ENCODE peak calls at places on chromosomes 13 and 19, in eight cellular contexts. One of them, this sample, is unnamed.

GRCh38 chr19:41951686-41952172 is 7.4 kb downstream of the RABAC1 start:
- DNase-seq in fibroblast of villous mesenchyme: peak
- DNase-seq in HFFc6: peak
- DNase-seq in RWPE1: peak
- DNase-seq in thoracic aorta: no peak
- DNase-seq in CD8-positive, alpha-beta T cell: peak
- DNase-seq in neural progenitor cell: peak
- DNase-seq in endothelial cell: peak
- DNase-seq in this sample: peak

GRCh38 chr19:43984687-43985000 is 656 bp downstream of the ZNF155 start:
- DNase-seq in fibroblast of villous mesenchyme: no peak
- DNase-seq in CD8-positive, alpha-beta T cell: no peak
- DNase-seq in thoracic aorta: no peak
- DNase-seq in endothelial cell: no peak
- DNase-seq in HFFc6: no peak
- DNase-seq in neural progenitor cell: no peak
- DNase-seq in RWPE1: no peak
- DNase-seq in this sample: no peak

GRCh38 chr13:35388979-35389378 is 87.5 kb downstream of the MAB21L1 start:
- DNase-seq in neural progenitor cell: no peak
- DNase-seq in thoracic aorta: no peak
- DNase-seq in RWPE1: no peak
- DNase-seq in CD8-positive, alpha-beta T cell: no peak
- DNase-seq in HFFc6: peak
- DNase-seq in endothelial cell: no peak
- DNase-seq in fibroblast of villous mesenchyme: peak
- DNase-seq in this sample: no peak

GRCh38 chr13:50969691-50970090 is 60.1 kb downstream of the RNASEH2B start:
- DNase-seq in fibroblast of villous mesenchyme: no peak
- DNase-seq in thoracic aorta: no peak
- DNase-seq in RWPE1: no peak
- DNase-seq in neural progenitor cell: peak
- DNase-seq in HFFc6: no peak
- DNase-seq in CD8-positive, alpha-beta T cell: no peak
- DNase-seq in endothelial cell: no peak
- DNase-seq in this sample: no peak

GRCh38 chr19:46919324-46919723 is 58.5 kb downstream of the ARHGAP35 start:
- DNase-seq in thoracic aorta: no peak
- DNase-seq in endothelial cell: no peak
- DNase-seq in neural progenitor cell: no peak
- DNase-seq in RWPE1: no peak
- DNase-seq in fibroblast of villous mesenchyme: no peak
- DNase-seq in CD8-positive, alpha-beta T cell: no peak
- DNase-seq in HFFc6: peak
- DNase-seq in this sample: no peak

GRCh38 chr19:8389891-8390616 is at the start of gene RAB11B:
- DNase-seq in endothelial cell: peak
- DNase-seq in fibroblast of villous mesenchyme: peak
- DNase-seq in neural progenitor cell: peak
- DNase-seq in thoracic aorta: peak
- DNase-seq in HFFc6: peak
- DNase-seq in CD8-positive, alpha-beta T cell: peak
- DNase-seq in RWPE1: peak
- DNase-seq in this sample: peak

GRCh38 chr13:60352644-60353043 is 44.4 kb upstream of the TDRD3 start:
- DNase-seq in endothelial cell: no peak
- DNase-seq in neural progenitor cell: no peak
- DNase-seq in thoracic aorta: no peak
- DNase-seq in CD8-positive, alpha-beta T cell: no peak
- DNase-seq in RWPE1: no peak
- DNase-seq in HFFc6: no peak
- DNase-seq in fibroblast of villous mesenchyme: no peak
- DNase-seq in this sample: no peak

GRCh38 chr13:74406439-74406838 is 272.2 kb upstream of the KLF12 start:
- DNase-seq in fibroblast of villous mesenchyme: no peak
- DNase-seq in HFFc6: no peak
- DNase-seq in neural progenitor cell: no peak
- DNase-seq in thoracic aorta: no peak
- DNase-seq in endothelial cell: no peak
- DNase-seq in RWPE1: no peak
- DNase-seq in CD8-positive, alpha-beta T cell: no peak
- DNase-seq in this sample: no peak

GRCh38 chr13:79128158-79128557 is 277.9 kb downstream of the RBM26 start:
- DNase-seq in endothelial cell: no peak
- DNase-seq in fibroblast of villous mesenchyme: peak
- DNase-seq in RWPE1: peak
- DNase-seq in CD8-positive, alpha-beta T cell: no peak
- DNase-seq in HFFc6: peak
- DNase-seq in neural progenitor cell: no peak
- DNase-seq in thoracic aorta: no peak
- DNase-seq in this sample: no peak

GRCh38 chr19:10430505-10431253 is 10.3 kb downstream of the PDE4A start:
- DNase-seq in RWPE1: no peak
- DNase-seq in CD8-positive, alpha-beta T cell: no peak
- DNase-seq in thoracic aorta: no peak
- DNase-seq in fibroblast of villous mesenchyme: peak
- DNase-seq in HFFc6: no peak
- DNase-seq in endothelial cell: no peak
- DNase-seq in neural progenitor cell: peak
- DNase-seq in this sample: no peak

GRCh38 chr13:46202956-46203355 is 8.8 kb upstream of the LRRC63 start:
- DNase-seq in RWPE1: no peak
- DNase-seq in fibroblast of villous mesenchyme: no peak
- DNase-seq in endothelial cell: no peak
- DNase-seq in CD8-positive, alpha-beta T cell: no peak
- DNase-seq in thoracic aorta: no peak
- DNase-seq in neural progenitor cell: no peak
- DNase-seq in HFFc6: no peak
- DNase-seq in this sample: no peak

GRCh38 chr19:2600914-2601870 is 101.3 kb downstream of the GNG7 start:
- DNase-seq in HFFc6: no peak
- DNase-seq in RWPE1: no peak
- DNase-seq in endothelial cell: no peak
- DNase-seq in fibroblast of villous mesenchyme: no peak
- DNase-seq in neural progenitor cell: no peak
- DNase-seq in CD8-positive, alpha-beta T cell: no peak
- DNase-seq in thoracic aorta: no peak
- DNase-seq in this sample: no peak

GRCh38 chr19:54364775-54365257 is at the start of gene LAIR1:
- DNase-seq in HFFc6: no peak
- DNase-seq in RWPE1: no peak
- DNase-seq in endothelial cell: peak
- DNase-seq in neural progenitor cell: no peak
- DNase-seq in CD8-positive, alpha-beta T cell: peak
- DNase-seq in thoracic aorta: no peak
- DNase-seq in fibroblast of villous mesenchyme: no peak
- DNase-seq in this sample: peak

GRCh38 chr19:10431943-10432735 is 11.8 kb downstream of the PDE4A start:
- DNase-seq in RWPE1: no peak
- DNase-seq in CD8-positive, alpha-beta T cell: peak
- DNase-seq in fibroblast of villous mesenchyme: peak
- DNase-seq in thoracic aorta: no peak
- DNase-seq in endothelial cell: peak
- DNase-seq in HFFc6: no peak
- DNase-seq in neural progenitor cell: peak
- DNase-seq in this sample: peak

GRCh38 chr13:109251958-109252357 is 534.4 kb downstream of the IRS2 start:
- DNase-seq in neural progenitor cell: no peak
- DNase-seq in CD8-positive, alpha-beta T cell: no peak
- DNase-seq in thoracic aorta: no peak
- DNase-seq in HFFc6: no peak
- DNase-seq in fibroblast of villous mesenchyme: no peak
- DNase-seq in RWPE1: no peak
- DNase-seq in endothelial cell: no peak
- DNase-seq in this sample: no peak

GRCh38 chr13:38223093-38223492 is 126.6 kb upstream of the UFM1 start:
- DNase-seq in thoracic aorta: no peak
- DNase-seq in neural progenitor cell: peak
- DNase-seq in CD8-positive, alpha-beta T cell: no peak
- DNase-seq in fibroblast of villous mesenchyme: no peak
- DNase-seq in RWPE1: no peak
- DNase-seq in endothelial cell: peak
- DNase-seq in HFFc6: peak
- DNase-seq in this sample: no peak

GRCh38 chr19:5799247-5800241 is 5.3 kb upstream of the NRTN start:
- DNase-seq in HFFc6: no peak
- DNase-seq in thoracic aorta: no peak
- DNase-seq in fibroblast of villous mesenchyme: no peak
- DNase-seq in neural progenitor cell: no peak
- DNase-seq in endothelial cell: no peak
- DNase-seq in RWPE1: no peak
- DNase-seq in CD8-positive, alpha-beta T cell: no peak
- DNase-seq in this sample: no peak

GRCh38 chr19:10132848-10133350 is 13.2 kb upstream of the EIF3G start:
- DNase-seq in thoracic aorta: no peak
- DNase-seq in neural progenitor cell: no peak
- DNase-seq in endothelial cell: no peak
- DNase-seq in RWPE1: no peak
- DNase-seq in CD8-positive, alpha-beta T cell: no peak
- DNase-seq in fibroblast of villous mesenchyme: no peak
- DNase-seq in HFFc6: no peak
- DNase-seq in this sample: no peak

GRCh38 chr19:44671400-44671799 is at the start of gene CEACAM19:
- DNase-seq in CD8-positive, alpha-beta T cell: no peak
- DNase-seq in thoracic aorta: no peak
- DNase-seq in fibroblast of villous mesenchyme: no peak
- DNase-seq in endothelial cell: no peak
- DNase-seq in RWPE1: peak
- DNase-seq in neural progenitor cell: no peak
- DNase-seq in HFFc6: no peak
- DNase-seq in this sample: no peak

GRCh38 chr19:17420267-17420924 is 549 bp downstream of the MVB12A start:
- DNase-seq in thoracic aorta: no peak
- DNase-seq in CD8-positive, alpha-beta T cell: no peak
- DNase-seq in neural progenitor cell: peak
- DNase-seq in fibroblast of villous mesenchyme: no peak
- DNase-seq in RWPE1: peak
- DNase-seq in endothelial cell: peak
- DNase-seq in HFFc6: no peak
- DNase-seq in this sample: no peak
- TF ChIP-seq CTCF in thoracic aorta: no peak
- TF ChIP-seq CTCF in CD8-positive, alpha-beta T cell: no peak
- TF ChIP-seq CTCF in neural progenitor cell: peak
- TF ChIP-seq CTCF in fibroblast of villous mesenchyme: peak
- TF ChIP-seq CTCF in RWPE1: no peak
- TF ChIP-seq CTCF in endothelial cell: no peak
- TF ChIP-seq CTCF in HFFc6: peak
- TF ChIP-seq CTCF in this sample: peak

DNA sequence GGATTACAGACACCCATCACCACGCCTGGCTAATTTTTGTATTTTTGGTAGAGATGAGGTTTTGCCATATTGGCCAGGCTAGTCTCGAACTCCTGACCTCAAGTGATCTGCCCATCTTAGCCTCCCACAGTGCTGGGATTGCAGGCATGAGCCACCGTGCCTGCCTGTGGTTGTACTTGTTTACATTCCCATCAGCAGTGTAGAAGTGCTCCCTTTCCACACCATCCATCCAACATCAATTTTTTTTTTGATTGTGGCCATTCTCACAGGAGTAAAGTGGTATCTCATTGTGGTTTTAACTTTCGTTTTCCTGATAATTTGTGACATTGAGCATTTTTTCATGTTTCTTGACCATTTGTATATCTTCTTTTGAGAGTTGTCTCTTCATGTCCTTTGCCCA is 1019.4 kb upstream of the SLC10A2 start:
- DNase-seq in HFFc6: no peak
- DNase-seq in fibroblast of villous mesenchyme: no peak
- DNase-seq in neural progenitor cell: no peak
- DNase-seq in endothelial cell: no peak
- DNase-seq in thoracic aorta: no peak
- DNase-seq in RWPE1: no peak
- DNase-seq in CD8-positive, alpha-beta T cell: no peak
- DNase-seq in this sample: no peak
- TF ChIP-seq CTCF in HFFc6: no peak
- TF ChIP-seq CTCF in fibroblast of villous mesenchyme: no peak
- TF ChIP-seq CTCF in neural progenitor cell: no peak
- TF ChIP-seq CTCF in endothelial cell: no peak
- TF ChIP-seq CTCF in thoracic aorta: no peak
- TF ChIP-seq CTCF in RWPE1: no peak
- TF ChIP-seq CTCF in CD8-positive, alpha-beta T cell: no peak
- TF ChIP-seq CTCF in this sample: no peak

DNA sequence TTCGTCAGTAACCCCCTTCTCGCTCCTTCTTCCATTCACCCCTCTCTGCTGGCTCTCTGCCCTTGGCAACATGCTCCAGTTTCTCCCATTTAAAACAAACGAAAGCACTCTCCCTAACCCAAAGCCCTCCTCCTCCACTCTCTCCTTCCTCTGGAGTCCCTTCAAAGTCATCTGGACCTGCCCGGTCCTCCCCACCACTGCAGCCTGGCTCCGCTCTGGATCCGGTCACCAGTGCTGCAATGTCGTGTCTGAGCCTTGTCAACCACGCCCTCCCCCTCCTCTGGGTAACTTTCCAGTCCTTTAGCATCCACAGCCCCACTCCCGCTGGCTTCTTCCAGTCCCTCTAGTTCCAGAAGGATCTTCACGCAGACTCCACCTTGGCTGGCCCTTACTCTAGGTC is 55.0 kb downstream of the STK24 start:
- DNase-seq in thoracic aorta: no peak
- DNase-seq in HFFc6: no peak
- DNase-seq in CD8-positive, alpha-beta T cell: no peak
- DNase-seq in neural progenitor cell: no peak
- DNase-seq in endothelial cell: no peak
- DNase-seq in RWPE1: no peak
- DNase-seq in fibroblast of villous mesenchyme: no peak
- DNase-seq in this sample: no peak
- TF ChIP-seq CTCF in thoracic aorta: no peak
- TF ChIP-seq CTCF in HFFc6: no peak
- TF ChIP-seq CTCF in CD8-positive, alpha-beta T cell: no peak
- TF ChIP-seq CTCF in neural progenitor cell: no peak
- TF ChIP-seq CTCF in endothelial cell: no peak
- TF ChIP-seq CTCF in RWPE1: no peak
- TF ChIP-seq CTCF in fibroblast of villous mesenchyme: no peak
- TF ChIP-seq CTCF in this sample: no peak

GRCh38 chr13:40535345-40535836 is 131.1 kb downstream of the FOXO1 start:
- DNase-seq in HFFc6: no peak
- DNase-seq in neural progenitor cell: no peak
- DNase-seq in thoracic aorta: no peak
- DNase-seq in fibroblast of villous mesenchyme: no peak
- DNase-seq in endothelial cell: no peak
- DNase-seq in CD8-positive, alpha-beta T cell: no peak
- DNase-seq in RWPE1: no peak
- DNase-seq in this sample: no peak

GRCh38 chr13:40533072-40533471 is 133.4 kb downstream of the FOXO1 start:
- DNase-seq in endothelial cell: no peak
- DNase-seq in HFFc6: no peak
- DNase-seq in CD8-positive, alpha-beta T cell: no peak
- DNase-seq in fibroblast of villous mesenchyme: no peak
- DNase-seq in RWPE1: no peak
- DNase-seq in thoracic aorta: no peak
- DNase-seq in neural progenitor cell: no peak
- DNase-seq in this sample: no peak

GRCh38 chr13:40536443-40537113 is 129.9 kb downstream of the FOXO1 start:
- DNase-seq in thoracic aorta: no peak
- DNase-seq in endothelial cell: no peak
- DNase-seq in neural progenitor cell: no peak
- DNase-seq in CD8-positive, alpha-beta T cell: no peak
- DNase-seq in fibroblast of villous mesenchyme: no peak
- DNase-seq in HFFc6: no peak
- DNase-seq in RWPE1: no peak
- DNase-seq in this sample: no peak

GRCh38 chr13:40537146-40537895 is 129.1 kb downstream of the FOXO1 start:
- DNase-seq in CD8-positive, alpha-beta T cell: no peak
- DNase-seq in RWPE1: no peak
- DNase-seq in thoracic aorta: no peak
- DNase-seq in endothelial cell: no peak
- DNase-seq in HFFc6: no peak
- DNase-seq in fibroblast of villous mesenchyme: no peak
- DNase-seq in neural progenitor cell: peak
- DNase-seq in this sample: no peak

GRCh38 chr13:40534456-40534855 is 132.0 kb downstream of the FOXO1 start:
- DNase-seq in HFFc6: no peak
- DNase-seq in thoracic aorta: no peak
- DNase-seq in endothelial cell: no peak
- DNase-seq in neural progenitor cell: no peak
- DNase-seq in CD8-positive, alpha-beta T cell: no peak
- DNase-seq in fibroblast of villous mesenchyme: peak
- DNase-seq in RWPE1: no peak
- DNase-seq in this sample: no peak
- TF ChIP-seq CTCF in HFFc6: no peak
- TF ChIP-seq CTCF in thoracic aorta: no peak
- TF ChIP-seq CTCF in endothelial cell: no peak
- TF ChIP-seq CTCF in neural progenitor cell: no peak
- TF ChIP-seq CTCF in CD8-positive, alpha-beta T cell: no peak
- TF ChIP-seq CTCF in fibroblast of villous mesenchyme: no peak
- TF ChIP-seq CTCF in RWPE1: no peak
- TF ChIP-seq CTCF in this sample: no peak